ENCODE peak calls at places on chromosomes 2 and 18, in seven cellular contexts. One of them, this sample, is unnamed.

GRCh38 chr2:182980115-182980514 is 58.1 kb downstream of the NCKAP1 start:
- DNase-seq in spleen: no peak
- DNase-seq in iPS DF 6.9: no peak
- DNase-seq in astrocyte: peak
- DNase-seq in A549: peak
- DNase-seq in HL-60: no peak
- DNase-seq in OCI-LY7: peak
- DNase-seq in this sample: no peak

GRCh38 chr2:110167326-110167955 is 37.4 kb downstream of the NPHP1 start:
- DNase-seq in iPS DF 6.9: peak
- DNase-seq in OCI-LY7: no peak
- DNase-seq in A549: no peak
- DNase-seq in astrocyte: peak
- DNase-seq in spleen: no peak
- DNase-seq in HL-60: no peak
- DNase-seq in this sample: no peak

GRCh38 chr2:219369447-219369861 is 18.3 kb downstream of the DNPEP start:
- DNase-seq in HL-60: no peak
- DNase-seq in A549: no peak
- DNase-seq in astrocyte: peak
- DNase-seq in iPS DF 6.9: no peak
- DNase-seq in OCI-LY7: no peak
- DNase-seq in spleen: no peak
- DNase-seq in this sample: peak

GRCh38 chr2:187138240-187138639 is 289.3 kb upstream of the ZSWIM2 start:
- DNase-seq in A549: no peak
- DNase-seq in spleen: no peak
- DNase-seq in iPS DF 6.9: peak
- DNase-seq in OCI-LY7: peak
- DNase-seq in astrocyte: peak
- DNase-seq in HL-60: no peak
- DNase-seq in this sample: no peak

GRCh38 chr2:120993661-120994060 is 258.0 kb downstream of the GLI2 start:
- DNase-seq in A549: no peak
- DNase-seq in astrocyte: no peak
- DNase-seq in OCI-LY7: no peak
- DNase-seq in HL-60: no peak
- DNase-seq in spleen: no peak
- DNase-seq in iPS DF 6.9: no peak
- DNase-seq in this sample: no peak

GRCh38 chr2:48092846-48093498 is 186.7 kb upstream of the FBXO11 start:
- DNase-seq in astrocyte: peak
- DNase-seq in HL-60: no peak
- DNase-seq in A549: no peak
- DNase-seq in iPS DF 6.9: no peak
- DNase-seq in spleen: no peak
- DNase-seq in OCI-LY7: no peak
- DNase-seq in this sample: no peak

GRCh38 chr2:32172870-32173269 is 7.2 kb downstream of the SLC30A6 start:
- DNase-seq in A549: no peak
- DNase-seq in spleen: no peak
- DNase-seq in OCI-LY7: no peak
- DNase-seq in HL-60: peak
- DNase-seq in astrocyte: no peak
- DNase-seq in iPS DF 6.9: no peak
- DNase-seq in this sample: no peak

GRCh38 chr2:79040967-79041582 is 15.6 kb downstream of the REG3G start:
- DNase-seq in A549: no peak
- DNase-seq in HL-60: no peak
- DNase-seq in spleen: no peak
- DNase-seq in iPS DF 6.9: peak
- DNase-seq in OCI-LY7: peak
- DNase-seq in astrocyte: no peak
- DNase-seq in this sample: no peak

GRCh38 chr18:62898359-62898758 is 183.0 kb downstream of the PHLPP1 start:
- DNase-seq in OCI-LY7: no peak
- DNase-seq in astrocyte: no peak
- DNase-seq in spleen: no peak
- DNase-seq in iPS DF 6.9: no peak
- DNase-seq in HL-60: no peak
- DNase-seq in A549: no peak
- DNase-seq in this sample: peak

GRCh38 chr2:191049728-191050639 is 36.0 kb upstream of the STAT1 start:
- DNase-seq in HL-60: no peak
- DNase-seq in iPS DF 6.9: no peak
- DNase-seq in astrocyte: peak
- DNase-seq in A549: no peak
- DNase-seq in spleen: no peak
- DNase-seq in OCI-LY7: peak
- DNase-seq in this sample: no peak

GRCh38 chr18:26085056-26085455 is 5.4 kb downstream of the SS18 start:
- DNase-seq in OCI-LY7: no peak
- DNase-seq in spleen: no peak
- DNase-seq in A549: no peak
- DNase-seq in iPS DF 6.9: no peak
- DNase-seq in astrocyte: no peak
- DNase-seq in HL-60: no peak
- DNase-seq in this sample: no peak

GRCh38 chr18:22021701-22022100 is 147.7 kb upstream of the GATA6 start:
- DNase-seq in astrocyte: no peak
- DNase-seq in A549: no peak
- DNase-seq in spleen: no peak
- DNase-seq in iPS DF 6.9: no peak
- DNase-seq in HL-60: no peak
- DNase-seq in OCI-LY7: no peak
- DNase-seq in this sample: no peak

GRCh38 chr2:209305746-209306196 is 118.1 kb upstream of the MAP2 start:
- DNase-seq in A549: no peak
- DNase-seq in astrocyte: no peak
- DNase-seq in spleen: no peak
- DNase-seq in HL-60: no peak
- DNase-seq in iPS DF 6.9: no peak
- DNase-seq in OCI-LY7: no peak
- DNase-seq in this sample: no peak

GRCh38 chr2:161946489-161947107 is 127.4 kb downstream of the DPP4 start:
- DNase-seq in iPS DF 6.9: no peak
- DNase-seq in HL-60: no peak
- DNase-seq in spleen: no peak
- DNase-seq in astrocyte: peak
- DNase-seq in OCI-LY7: peak
- DNase-seq in A549: no peak
- DNase-seq in this sample: no peak

GRCh38 chr2:123453046-123453445 is 572.0 kb upstream of the CNTNAP5 start:
- DNase-seq in OCI-LY7: no peak
- DNase-seq in spleen: no peak
- DNase-seq in iPS DF 6.9: no peak
- DNase-seq in A549: no peak
- DNase-seq in HL-60: no peak
- DNase-seq in astrocyte: no peak
- DNase-seq in this sample: no peak

GRCh38 chr2:109615637-109616144 is 1.5 kb downstream of the SOWAHC start:
- DNase-seq in iPS DF 6.9: no peak
- DNase-seq in A549: no peak
- DNase-seq in HL-60: no peak
- DNase-seq in spleen: no peak
- DNase-seq in astrocyte: no peak
- DNase-seq in OCI-LY7: no peak
- DNase-seq in this sample: no peak

GRCh38 chr2:159362816-159363251 is 76.3 kb upstream of the WDSUB1 start:
- DNase-seq in iPS DF 6.9: no peak
- DNase-seq in HL-60: peak
- DNase-seq in A549: no peak
- DNase-seq in OCI-LY7: no peak
- DNase-seq in astrocyte: peak
- DNase-seq in spleen: no peak
- DNase-seq in this sample: peak

GRCh38 chr2:199543606-199544172 is 86.0 kb upstream of the SATB2 start:
- DNase-seq in astrocyte: no peak
- DNase-seq in OCI-LY7: no peak
- DNase-seq in iPS DF 6.9: no peak
- DNase-seq in spleen: no peak
- DNase-seq in A549: no peak
- DNase-seq in HL-60: no peak
- DNase-seq in this sample: no peak

GRCh38 chr18:7817596-7817995 is 250.5 kb downstream of the PTPRM start:
- DNase-seq in OCI-LY7: no peak
- DNase-seq in astrocyte: no peak
- DNase-seq in A549: no peak
- DNase-seq in iPS DF 6.9: no peak
- DNase-seq in spleen: no peak
- DNase-seq in HL-60: no peak
- DNase-seq in this sample: no peak

GRCh38 chr18:42339324-42339723 is 384.3 kb downstream of the PIK3C3 start:
- DNase-seq in HL-60: no peak
- DNase-seq in iPS DF 6.9: no peak
- DNase-seq in astrocyte: peak
- DNase-seq in A549: no peak
- DNase-seq in OCI-LY7: no peak
- DNase-seq in spleen: no peak
- DNase-seq in this sample: no peak

GRCh38 chr18:49249523-49249922 is 210.9 kb downstream of the DYM start:
- DNase-seq in A549: no peak
- DNase-seq in iPS DF 6.9: no peak
- DNase-seq in OCI-LY7: peak
- DNase-seq in HL-60: peak
- DNase-seq in spleen: no peak
- DNase-seq in astrocyte: peak
- DNase-seq in this sample: peak

GRCh38 chr2:100207411-100207885 is 65.1 kb upstream of the AFF3 start:
- DNase-seq in HL-60: no peak
- DNase-seq in iPS DF 6.9: no peak
- DNase-seq in spleen: no peak
- DNase-seq in A549: no peak
- DNase-seq in astrocyte: no peak
- DNase-seq in OCI-LY7: no peak
- DNase-seq in this sample: no peak

GRCh38 chr2:109275120-109276040 is 146.4 kb downstream of the SH3RF3 start:
- DNase-seq in HL-60: peak
- DNase-seq in iPS DF 6.9: no peak
- DNase-seq in spleen: no peak
- DNase-seq in A549: no peak
- DNase-seq in astrocyte: no peak
- DNase-seq in OCI-LY7: no peak
- DNase-seq in this sample: no peak

GRCh38 chr2:15334650-15335326 is 226.3 kb downstream of the NBAS start:
- DNase-seq in spleen: no peak
- DNase-seq in OCI-LY7: no peak
- DNase-seq in A549: no peak
- DNase-seq in HL-60: no peak
- DNase-seq in astrocyte: peak
- DNase-seq in iPS DF 6.9: no peak
- DNase-seq in this sample: peak

GRCh38 chr18:13136689-13137040 is 81.9 kb upstream of the LDLRAD4 start:
- DNase-seq in OCI-LY7: no peak
- DNase-seq in A549: no peak
- DNase-seq in spleen: no peak
- DNase-seq in astrocyte: no peak
- DNase-seq in HL-60: no peak
- DNase-seq in iPS DF 6.9: no peak
- DNase-seq in this sample: no peak
- H3K27ac ChIP-seq in OCI-LY7: no peak
- H3K27ac ChIP-seq in A549: peak
- H3K27ac ChIP-seq in spleen: peak
- H3K27ac ChIP-seq in astrocyte: no peak
- H3K27ac ChIP-seq in HL-60: peak
- H3K27ac ChIP-seq in iPS DF 6.9: no peak
- H3K27ac ChIP-seq in this sample: no peak

DNA sequence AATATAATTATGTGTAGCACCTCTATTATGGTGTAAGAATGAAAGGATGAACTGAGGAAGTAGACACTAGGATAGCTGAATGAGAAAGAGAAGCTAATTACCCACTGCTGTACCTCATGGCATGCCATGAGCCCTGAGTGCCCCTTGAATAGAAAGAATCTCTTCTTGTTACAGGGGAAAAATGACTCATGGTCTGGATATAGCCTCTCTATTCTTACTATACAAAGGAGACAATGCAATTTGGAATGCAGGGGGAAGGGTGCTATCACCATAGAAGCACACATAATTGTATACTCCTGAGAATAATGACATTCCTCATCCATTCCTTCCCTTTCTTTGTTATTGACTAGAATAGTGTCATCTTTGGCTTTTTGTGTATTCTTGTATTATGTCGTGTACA is 385.2 kb downstream of the CDH7 start:
- DNase-seq in astrocyte: peak
- DNase-seq in A549: no peak
- DNase-seq in iPS DF 6.9: no peak
- DNase-seq in HL-60: no peak
- DNase-seq in OCI-LY7: no peak
- DNase-seq in spleen: no peak
- DNase-seq in this sample: no peak
- H3K27ac ChIP-seq in astrocyte: no peak
- H3K27ac ChIP-seq in A549: no peak
- H3K27ac ChIP-seq in iPS DF 6.9: no peak
- H3K27ac ChIP-seq in HL-60: no peak
- H3K27ac ChIP-seq in OCI-LY7: no peak
- H3K27ac ChIP-seq in spleen: no peak
- H3K27ac ChIP-seq in this sample: no peak

GRCh38 chr2:37389984-37390765 is 45.7 kb downstream of the QPCT start:
- DNase-seq in A549: peak
- DNase-seq in HL-60: peak
- DNase-seq in OCI-LY7: peak
- DNase-seq in spleen: no peak
- DNase-seq in astrocyte: peak
- DNase-seq in iPS DF 6.9: no peak
- DNase-seq in this sample: peak
- H3K27ac ChIP-seq in A549: peak
- H3K27ac ChIP-seq in HL-60: no peak
- H3K27ac ChIP-seq in OCI-LY7: peak
- H3K27ac ChIP-seq in spleen: peak
- H3K27ac ChIP-seq in astrocyte: peak
- H3K27ac ChIP-seq in iPS DF 6.9: no peak
- H3K27ac ChIP-seq in this sample: peak

DNA sequence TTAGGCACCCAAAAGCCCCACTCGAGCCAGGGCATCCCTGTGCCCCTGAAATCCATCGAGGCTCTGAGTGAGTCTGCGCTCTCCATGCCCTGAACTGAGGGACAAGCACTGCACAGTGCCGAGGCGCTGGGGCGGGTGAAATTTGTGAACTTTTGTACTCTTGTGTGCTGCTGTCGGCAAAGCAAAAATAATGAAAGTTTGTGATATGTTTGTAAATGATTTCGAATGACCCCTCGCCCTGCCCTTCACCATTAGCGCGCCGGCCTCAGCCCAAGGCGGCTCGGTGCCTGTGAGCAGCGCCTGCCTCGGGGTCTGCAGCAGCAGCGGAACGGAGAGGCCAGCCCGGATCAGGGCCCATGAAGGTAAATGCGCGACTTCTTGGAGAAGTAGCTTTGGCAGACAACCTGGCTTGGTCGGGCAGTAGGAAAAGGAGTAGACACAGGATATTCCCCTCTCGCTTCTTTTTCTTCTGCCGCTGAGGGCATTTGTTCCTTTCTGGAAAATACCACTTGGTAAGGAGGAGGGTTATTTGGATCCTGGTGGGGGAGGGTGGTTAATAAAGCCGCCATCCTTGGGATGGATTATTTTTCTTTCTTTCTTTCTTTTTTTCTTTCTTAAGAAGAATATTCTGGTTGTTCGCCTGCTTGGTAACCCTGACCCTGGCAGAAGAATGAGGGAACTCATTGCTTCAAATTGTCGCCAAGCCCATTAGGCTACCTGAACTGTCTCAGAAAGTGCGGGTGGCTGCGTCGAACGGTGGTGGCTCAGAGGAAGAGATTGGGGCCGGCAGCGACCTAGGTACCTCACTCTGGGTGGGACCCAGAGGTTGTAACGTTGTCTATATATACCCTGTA is 1.6 kb upstream of the HOXD4 start:
- DNase-seq in A549: no peak
- DNase-seq in iPS DF 6.9: no peak
- DNase-seq in spleen: no peak
- DNase-seq in astrocyte: no peak
- DNase-seq in OCI-LY7: no peak
- DNase-seq in HL-60: no peak
- DNase-seq in this sample: no peak
- H3K27ac ChIP-seq in A549: no peak
- H3K27ac ChIP-seq in iPS DF 6.9: no peak
- H3K27ac ChIP-seq in spleen: no peak
- H3K27ac ChIP-seq in astrocyte: no peak
- H3K27ac ChIP-seq in OCI-LY7: no peak
- H3K27ac ChIP-seq in HL-60: no peak
- H3K27ac ChIP-seq in this sample: no peak